ENCODE peak calls at places on chromosomes 6 and 20, in four cellular contexts. N, G, L and S are unnamed samples.

GRCh38 chr6:8914700-8915099 is 479.4 kb upstream of the SLC35B3 start:
- DNase-seq in L (no peak), N (no peak), G (no peak), S (no peak)

GRCh38 chr6:17986656-17987575 is 519 bp downstream of the KIF13A start:
- DNase-seq in G (peak; percentile 69), L (peak; percentile 32), N (peak; percentile 63), S (no peak)

GRCh38 chr20:58014628-58015315 is 213.7 kb downstream of the ANKRD60 start:
- DNase-seq in G (no peak), L (no peak), N (no peak), S (no peak)

GRCh38 chr6:122809671-122810070 is 20.6 kb downstream of the SMPDL3A start:
- DNase-seq in L (no peak), N (no peak), G (no peak), S (no peak)

GRCh38 chr20:1669304-1669703 is 11.7 kb upstream of the SIRPG start:
- DNase-seq in L (no peak), N (no peak), G (no peak), S (no peak)

GRCh38 chr6:84249724-84250123 is 22.3 kb upstream of the CEP162 start:
- DNase-seq in N (no peak), G (no peak), L (no peak), S (no peak)

GRCh38 chr6:31660224-31660997 is at the start of gene C6orf47:
- DNase-seq in G (peak; percentile 87), N (peak; percentile 85), L (peak; percentile 86), S (no peak)

GRCh38 chr20:18388860-18389259 is 78.0 kb downstream of the DZANK1 start:
- DNase-seq in N (no peak), G (no peak), L (no peak), S (peak; percentile 31)

GRCh38 chr20:63370623-63371176 is 9.6 kb upstream of the CHRNA4 start:
- DNase-seq in G (no peak), N (no peak), L (no peak), S (no peak)

GRCh38 chr20:58271596-58272460 is 37.7 kb upstream of the RAB22A start:
- DNase-seq in L (peak; percentile 24), G (no peak), N (no peak), S (no peak)

GRCh38 chr20:63641146-63641791 is 12.0 kb downstream of the STMN3 start:
- DNase-seq in L (no peak), N (no peak), G (peak; percentile 63), S (no peak)

GRCh38 chr20:46402236-46402886 is 4.1 kb downstream of the ELMO2 start:
- DNase-seq in L (no peak), G (no peak), N (no peak), S (no peak)

GRCh38 chr20:64212750-64213149 is 42.8 kb upstream of the PCMTD2 start:
- DNase-seq in N (peak; percentile 50), L (no peak), G (no peak), S (no peak)

GRCh38 chr20:22407237-22408193 is 176.9 kb downstream of the FOXA2 start:
- DNase-seq in L (no peak), N (no peak), G (no peak), S (no peak)

GRCh38 chr6:134363323-134364039 is 45.6 kb upstream of the SGK1 start:
- DNase-seq in N (no peak), L (no peak), G (no peak), S (no peak)

GRCh38 chr6:131443014-131443413 is 130.0 kb upstream of the ARG1 start:
- DNase-seq in L (no peak), N (no peak), G (no peak), S (no peak)

GRCh38 chr20:219290-220115 is 7.6 kb upstream of the DEFB129 start:
- DNase-seq in N (no peak), G (no peak), L (no peak), S (no peak)

GRCh38 chr6:54992789-54993188 is 146.2 kb downstream of the FAM83B start:
- DNase-seq in G (no peak), L (no peak), N (no peak), S (no peak)

GRCh38 chr20:31661625-31662371 is 24.1 kb downstream of the COX4I2 start:
- DNase-seq in G (peak; percentile 88), L (peak; percentile 91), N (peak; percentile 79), S (no peak)

GRCh38 chr20:17287998-17288397 is 61.2 kb downstream of the PCSK2 start:
- DNase-seq in N (no peak), G (no peak), L (no peak), S (no peak)

GRCh38 chr20:17287503-17287902 is 60.7 kb downstream of the PCSK2 start:
- DNase-seq in G (no peak), L (no peak), N (no peak), S (no peak)
- TF ChIP-seq CTCF in G (no peak), L (no peak), N (no peak), S (no peak)

GRCh38 chr6:70686548-70687133 is 19.0 kb downstream of the SMAP1 start:
- DNase-seq in L (peak; percentile 29), G (no peak), N (no peak), S (no peak)
- TF ChIP-seq CTCF in L (peak; percentile 69), G (peak; percentile 92), N (peak; percentile 55), S (peak; percentile 31)

DNA sequence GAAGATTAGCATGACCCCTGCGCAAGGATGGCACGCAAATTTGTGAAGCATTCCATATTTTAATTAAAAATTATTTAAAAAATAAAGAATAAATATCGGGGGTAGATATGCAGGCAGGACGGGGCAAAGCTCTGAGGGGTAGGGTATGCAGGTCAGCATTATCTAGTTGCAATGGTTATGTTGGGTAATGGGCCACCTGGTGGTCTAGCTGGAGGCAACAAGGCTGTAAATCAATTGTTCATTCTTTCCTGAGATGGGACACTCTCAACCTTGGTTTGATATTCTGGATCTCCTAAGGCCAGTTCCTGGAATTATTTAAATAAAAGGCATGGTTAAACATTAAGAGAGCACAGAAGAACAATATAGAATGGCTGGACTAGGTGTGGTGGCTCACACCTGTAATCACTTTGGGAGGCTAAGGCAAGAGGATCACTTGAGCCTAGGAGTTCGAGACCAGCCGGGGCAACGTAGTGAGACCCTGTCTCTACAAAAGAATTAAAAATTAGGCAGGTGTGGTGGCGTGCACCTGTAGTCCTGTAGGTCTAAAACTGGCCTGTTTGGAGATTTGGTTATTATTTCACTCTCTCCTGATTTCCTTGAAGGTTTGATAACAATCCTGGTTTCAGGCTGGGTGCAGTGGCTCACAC is 15.5 kb downstream of the SRSF6 start:
- DNase-seq in L (no peak), N (no peak), G (no peak), S (no peak)
- TF ChIP-seq CTCF in L (no peak), N (no peak), G (no peak), S (no peak)

GRCh38 chr6:155177369-155177961 is 86.3 kb upstream of the CLDN20 start:
- DNase-seq in N (peak; percentile 60), G (no peak), L (no peak), S (no peak)

GRCh38 chr6:155171747-155172191 is 92.0 kb upstream of the CLDN20 start:
- DNase-seq in G (no peak), L (no peak), N (no peak), S (no peak)

GRCh38 chr6:155170519-155170918 is 93.3 kb upstream of the CLDN20 start:
- DNase-seq in G (no peak), L (no peak), N (no peak), S (no peak)

GRCh38 chr6:155171109-155171746 is 92.6 kb upstream of the CLDN20 start:
- DNase-seq in L (peak; percentile 81), G (no peak), N (peak; percentile 24), S (peak; percentile 81)

GRCh38 chr6:155174576-155175174 is 89.1 kb upstream of the CLDN20 start:
- DNase-seq in N (peak; percentile 50), L (peak; percentile 73), G (peak; percentile 52), S (no peak)
- TF ChIP-seq CTCF in N (peak; percentile 63), L (peak; percentile 57), G (peak; percentile 60), S (peak; percentile 53)

GRCh38 chr6:13253272-13253671 is 75.1 kb downstream of the TBC1D7 start:
- DNase-seq in N (no peak), G (no peak), L (no peak), S (no peak)

GRCh38 chr6:13248953-13249432 is 79.3 kb downstream of the TBC1D7 start:
- DNase-seq in L (no peak), N (no peak), G (no peak), S (no peak)

GRCh38 chr6:13250703-13251102 is 77.6 kb downstream of the TBC1D7 start:
- DNase-seq in L (no peak), G (no peak), N (no peak), S (no peak)

GRCh38 chr6:13249817-13250216 is 78.5 kb downstream of the TBC1D7 start:
- DNase-seq in G (no peak), L (no peak), N (no peak), S (no peak)

DNA sequence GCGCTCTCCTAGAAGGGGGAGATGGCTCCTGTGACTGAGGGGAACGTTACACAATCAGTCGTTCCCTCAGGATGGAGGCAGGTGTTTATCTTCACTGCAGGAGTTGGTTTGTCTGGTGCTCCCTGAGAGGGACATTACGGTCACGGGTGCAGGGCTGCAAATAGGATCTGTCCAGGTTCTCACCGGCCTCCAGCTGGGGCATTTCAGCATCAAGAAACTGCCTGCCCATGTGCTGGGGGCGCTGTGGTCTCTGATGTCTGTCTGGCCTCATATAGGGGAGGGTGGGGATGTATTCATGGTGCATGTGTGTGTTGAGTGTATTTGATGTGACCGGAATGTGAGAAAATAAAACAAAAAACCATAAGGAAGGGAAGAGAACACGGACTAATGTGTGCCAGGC is 77.1 kb downstream of the TBC1D7 start:
- DNase-seq in L (no peak), N (no peak), G (no peak), S (no peak)
- TF ChIP-seq CTCF in L (no peak), N (no peak), G (no peak), S (no peak)

GRCh38 chr6:149922642-149923326 is at the start of gene RAET1G:
- DNase-seq in N (peak; percentile 91), G (peak; percentile 81), L (peak; percentile 67), S (peak; percentile 71)
- TF ChIP-seq CTCF in N (no peak), G (no peak), L (no peak), S (no peak)